ENCODE peak calls at places on chromosomes 2 and 18, in four cellular contexts. Y is NCI-H1105 treated with DMSO at 0.1 percent for 48 hours; C is stimulated activated CD4-positive, alpha-beta T cell treated with anti-CD3 and anti-CD28 coated beads, Interleukin-15, amount 100 ng/mL, for 1 hour; N is cardiac muscle cell. F is an unnamed sample.

GRCh38 chr2:14194233-14194632 is 438.3 kb upstream of the LRATD1 start:
- DNase-seq in Y (no peak), N (no peak), C (no peak), F (no peak)

GRCh38 chr2:224146356-224147160 is 107.5 kb upstream of the SERPINE2 start:
- DNase-seq in C (no peak), Y (no peak), N (no peak), F (no peak)

GRCh38 chr2:147288131-147288530 is 556.7 kb upstream of the ACVR2A start:
- DNase-seq in Y (no peak), N (no peak), C (no peak), F (no peak)

GRCh38 chr2:216023055-216023648 is 9.8 kb upstream of the MREG start:
- DNase-seq in C (no peak), Y (peak), N (peak), F (peak)

GRCh38 chr18:13240060-13240725 is 21.6 kb downstream of the LDLRAD4 start:
- DNase-seq in Y (no peak), C (no peak), N (no peak), F (no peak)

GRCh38 chr18:63309422-63309821 is 10.1 kb downstream of the BCL2 start:
- DNase-seq in Y (no peak), C (no peak), N (no peak), F (no peak)

GRCh38 chr2:40625849-40626248 is 174.0 kb upstream of the SLC8A1 start:
- DNase-seq in C (no peak), Y (no peak), N (peak), F (no peak)

GRCh38 chr2:75655861-75656260 is 9.3 kb downstream of the MRPL19 start:
- DNase-seq in C (no peak), N (no peak), Y (no peak), F (no peak)

GRCh38 chr2:215830313-215830712 is 183.0 kb downstream of the MREG start:
- DNase-seq in Y (no peak), C (no peak), N (peak), F (no peak)

GRCh38 chr2:72289283-72289682 is 141.6 kb upstream of the CYP26B1 start:
- DNase-seq in C (no peak), Y (no peak), N (no peak), F (no peak)

GRCh38 chr2:128249555-128249954 is 69.1 kb downstream of the HS6ST1 start:
- DNase-seq in C (no peak), Y (no peak), N (no peak), F (no peak)

GRCh38 chr2:219457784-219458369 is 23.2 kb downstream of the SPEG start:
- DNase-seq in N (no peak), C (no peak), Y (no peak), F (no peak)

GRCh38 chr2:23900927-23901322 is 26.0 kb downstream of the ATAD2B start:
- DNase-seq in C (no peak), Y (no peak), N (peak), F (peak)

GRCh38 chr2:11385847-11386246 is 41.4 kb upstream of the ROCK2 start:
- DNase-seq in N (no peak), Y (no peak), C (no peak), F (no peak)

GRCh38 chr2:145380436-145381017 is 860.6 kb upstream of the ZEB2 start:
- DNase-seq in C (no peak), N (peak), Y (no peak), F (no peak)

GRCh38 chr2:71802556-71802955 is 345.1 kb downstream of the CYP26B1 start:
- DNase-seq in Y (no peak), N (no peak), C (no peak), F (no peak)

GRCh38 chr2:239240480-239240881 is 160.3 kb downstream of the HDAC4 start:
- DNase-seq in C (no peak), Y (no peak), N (no peak), F (peak)

GRCh38 chr18:45755936-45756335 is 32.0 kb downstream of the SLC14A1 start:
- DNase-seq in Y (peak), C (no peak), N (peak), F (peak)

GRCh38 chr2:238100049-238100820 is at the start of gene ESPNL:
- DNase-seq in Y (peak), C (no peak), N (no peak), F (no peak)

GRCh38 chr2:105379741-105380186 is 19.1 kb downstream of the FHL2 start:
- DNase-seq in Y (no peak), N (no peak), C (no peak), F (no peak)

GRCh38 chr18:62957885-62958472 is 242.6 kb downstream of the PHLPP1 start:
- DNase-seq in Y (peak), C (no peak), N (peak), F (no peak)

GRCh38 chr18:6714027-6714426 is 15.5 kb upstream of the ARHGAP28 start:
- DNase-seq in N (no peak), Y (no peak), C (no peak), F (no peak)

GRCh38 chr18:49238433-49239042 is 221.9 kb downstream of the DYM start:
- DNase-seq in Y (no peak), N (peak), C (no peak), F (peak)